ENCODE peak calls at places on chromosomes 13 and 19, in eight cellular contexts. V, R, E, Y, D, N, W and Z are unnamed samples.

GRCh38 chr19:13794388-13794751 is 873 bp upstream of the ZSWIM4 start:
- DNase-seq in D (peak; percentile 96), E (peak; percentile 80), V (no peak), Y (no peak), W (peak; percentile 97), N (peak; percentile 97), R (peak; percentile 96), Z (no peak)

GRCh38 chr13:110109910-110110309 is 197.0 kb downstream of the COL4A1 start:
- DNase-seq in R (peak; percentile 91), N (peak; percentile 93), Y (no peak), V (peak; percentile 52), D (peak; percentile 95), E (no peak), W (peak; percentile 98), Z (no peak)

GRCh38 chr13:39364797-39365468 is 238.1 kb downstream of the LHFPL6 start:
- DNase-seq in W (peak; percentile 41), D (peak; percentile 48), E (no peak), N (peak; percentile 46), V (peak; percentile 39), R (no peak), Y (no peak), Z (no peak)

GRCh38 chr13:24176351-24177101 is 16.0 kb downstream of the SPATA13 start:
- DNase-seq in E (peak; percentile 88), V (no peak), N (peak; percentile 37), Y (no peak), D (no peak), W (no peak), R (no peak), Z (no peak)

GRCh38 chr19:46958542-46958941 is 61.1 kb upstream of the NPAS1 start:
- DNase-seq in D (peak; percentile 52), R (peak; percentile 41), E (peak; percentile 68), N (peak; percentile 39), V (peak; percentile 24), Y (no peak), W (peak; percentile 72), Z (no peak)

GRCh38 chr19:17765069-17765618 is 13.9 kb downstream of the FCHO1 start:
- DNase-seq in E (no peak), N (no peak), D (no peak), W (no peak), V (no peak), R (no peak), Y (no peak), Z (no peak)

GRCh38 chr19:29672933-29673336 is 7.7 kb downstream of the PLEKHF1 start:
- DNase-seq in R (no peak), W (no peak), V (no peak), N (no peak), D (no peak), E (no peak), Y (no peak), Z (peak; percentile 30)

GRCh38 chr19:6059996-6060599 is 50.2 kb downstream of the RFX2 start:
- DNase-seq in D (no peak), W (no peak), Y (no peak), E (no peak), V (no peak), R (no peak), N (no peak), Z (no peak)

GRCh38 chr13:54210397-54211050 is 1181.9 kb downstream of the OLFM4 start:
- DNase-seq in N (no peak), W (no peak), V (peak; percentile 50), E (no peak), R (no peak), D (no peak), Y (no peak), Z (no peak)

GRCh38 chr13:59461411-59461810 is 702.3 kb downstream of the DIAPH3 start:
- DNase-seq in R (no peak), Y (no peak), N (no peak), E (peak; percentile 93), W (no peak), V (no peak), D (no peak), Z (no peak)

GRCh38 chr19:30217461-30217860 is 154.7 kb upstream of the ZNF536 start:
- DNase-seq in N (no peak), W (no peak), Y (no peak), E (no peak), R (no peak), V (no peak), D (no peak), Z (peak; percentile 70)

GRCh38 chr13:106471957-106472543 is 63.4 kb downstream of the EFNB2 start:
- DNase-seq in N (peak; percentile 93), W (peak; percentile 94), D (peak; percentile 91), Y (peak; percentile 44), E (peak; percentile 77), V (peak; percentile 78), R (peak; percentile 77), Z (peak; percentile 49)

GRCh38 chr19:45952691-45953505 is 20.8 kb downstream of the NOVA2 start:
- DNase-seq in W (peak; percentile 71), Y (peak; percentile 80), R (peak; percentile 51), V (peak; percentile 96), N (peak; percentile 10), D (peak; percentile 42), E (no peak), Z (no peak)

GRCh38 chr13:101399365-101399764 is 16.9 kb downstream of the NALCN start:
- DNase-seq in D (peak; percentile 34), W (peak; percentile 36), V (no peak), N (peak; percentile 75), Y (no peak), R (no peak), E (no peak), Z (no peak)

GRCh38 chr13:102779426-102780159 is 6.0 kb upstream of the TEX30 start:
- DNase-seq in D (no peak), N (no peak), W (no peak), R (no peak), E (no peak), Y (no peak), V (no peak), Z (no peak)

GRCh38 chr19:43639507-43640423 is at the start of gene CADM4:
- DNase-seq in N (no peak), D (no peak), Y (peak; percentile 41), W (peak; percentile 17), V (peak; percentile 78), R (no peak), E (no peak), Z (no peak)

GRCh38 chr13:73450583-73450982 is 391.8 kb downstream of the KLF5 start:
- DNase-seq in W (no peak), N (peak; percentile 69), Y (no peak), R (no peak), E (no peak), V (no peak), D (peak; percentile 1), Z (no peak)

DNA sequence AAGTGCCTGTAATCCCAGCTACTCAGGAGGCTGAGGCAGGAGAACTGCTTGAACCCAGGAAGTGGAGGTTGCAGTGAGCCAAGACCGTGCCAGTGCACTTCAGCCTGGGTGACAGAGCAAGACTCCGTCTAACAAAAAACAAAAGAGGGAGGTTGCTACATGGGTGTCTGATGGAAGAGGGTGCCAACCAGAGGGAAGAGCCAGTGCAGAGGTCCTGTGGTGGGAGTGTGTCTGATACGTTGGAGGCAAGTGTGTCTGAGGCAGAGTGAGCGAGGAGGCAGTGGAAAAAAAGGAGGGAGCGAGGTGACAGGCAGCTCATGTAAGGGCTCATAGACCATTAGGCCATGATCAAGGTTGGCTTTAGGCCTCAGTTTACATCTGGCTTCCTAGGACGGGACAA is 6.8 kb downstream of the PDE4A start:
- DNase-seq in V (no peak), W (no peak), D (no peak), R (no peak), E (no peak), N (no peak), Y (no peak), Z (no peak)
- H3K9ac ChIP-seq in V (no peak overlapping the region), W (no peak overlapping the region), D (no peak overlapping the region), R (no peak overlapping the region), E (no peak overlapping the region), N (no peak overlapping the region), Y (no peak overlapping the region), Z (no peak overlapping the region)

GRCh38 chr19:55666343-55667005 is 8.6 kb upstream of the EPN1 start:
- DNase-seq in R (no peak), N (no peak), W (no peak), V (no peak), E (no peak), Y (no peak), D (no peak), Z (no peak)
- H3K4me2 ChIP-seq in R (no peak overlapping the region), N (no peak overlapping the region), W (no peak overlapping the region), V (no peak overlapping the region), E (no peak overlapping the region), Y (no peak overlapping the region), D (no peak overlapping the region), Z (no peak overlapping the region)

DNA sequence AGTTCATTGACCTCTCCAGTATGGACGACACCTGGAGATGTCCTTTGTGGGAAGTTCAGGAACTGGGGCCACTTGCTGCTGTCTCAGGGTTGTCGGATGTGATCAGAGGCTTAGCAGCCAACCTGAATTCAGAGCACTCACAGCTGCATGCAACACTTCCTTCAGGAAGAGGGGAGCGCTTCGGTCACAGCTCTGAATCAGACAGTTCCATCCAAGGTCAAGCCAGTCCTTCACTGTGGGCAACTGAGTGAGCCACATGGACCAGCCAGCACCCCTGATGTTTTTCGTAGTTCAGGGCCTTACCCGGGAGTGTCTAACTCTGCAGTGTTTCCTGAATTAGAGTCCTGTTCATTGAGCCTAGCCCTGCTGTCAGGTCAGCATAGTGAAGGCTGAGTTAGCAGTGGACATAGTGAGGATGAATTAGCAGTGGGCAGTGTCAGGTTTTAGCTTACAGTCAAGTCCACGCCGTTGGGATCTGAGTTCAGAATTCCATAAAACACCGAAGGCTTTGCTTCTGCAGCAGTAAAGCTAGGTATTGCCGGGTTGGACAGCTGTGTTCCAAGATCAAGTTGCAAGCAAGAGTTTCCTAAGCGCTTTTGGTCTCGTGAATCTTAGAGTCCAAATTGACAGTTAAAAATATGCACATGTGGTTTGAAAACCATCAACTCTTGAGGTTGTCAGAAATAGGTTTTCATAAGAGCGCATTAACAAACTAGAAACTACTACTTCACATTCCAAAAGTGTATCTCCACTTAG is 5.1 kb downstream of the ZNF555 start:
- DNase-seq in W (no peak), E (no peak), V (no peak), N (no peak), Y (no peak), R (no peak), D (no peak), Z (peak; percentile 17)
- H3K9ac ChIP-seq in W (no peak overlapping the region), E (no peak overlapping the region), V (no peak overlapping the region), N (no peak overlapping the region), Y (no peak overlapping the region), R (no peak overlapping the region), D (no peak overlapping the region), Z (no peak overlapping the region)

GRCh38 chr13:94972262-94972661 is 259.9 kb upstream of the SOX21 start:
- DNase-seq in Y (no peak), R (no peak), D (no peak), N (no peak), E (no peak), W (no peak), V (no peak), Z (no peak)

GRCh38 chr13:94967183-94968039 is 255.1 kb upstream of the SOX21 start:
- DNase-seq in N (no peak), E (peak; percentile 12), Y (peak; percentile 57), D (no peak), W (peak; percentile 53), V (peak; percentile 85), R (peak; percentile 17), Z (no peak)

GRCh38 chr13:94968757-94969086 is 256.4 kb upstream of the SOX21 start:
- DNase-seq in R (peak; percentile 5), Y (peak; percentile 53), V (no peak), W (no peak), D (no peak), N (no peak), E (no peak), Z (no peak)

GRCh38 chr13:94966380-94966779 is 254.0 kb upstream of the SOX21 start:
- DNase-seq in R (no peak), Y (no peak), N (no peak), W (no peak), D (no peak), E (no peak), V (peak; percentile 52), Z (no peak)

GRCh38 chr13:94968040-94968756 is 255.9 kb upstream of the SOX21 start:
- DNase-seq in E (peak; percentile 6), V (peak; percentile 86), Y (peak; percentile 65), R (peak; percentile 7), N (no peak), W (peak; percentile 24), D (no peak), Z (no peak)
- H3K4me2 ChIP-seq in E (peak overlapping the region; percentile 32), V (peak overlapping the region; percentile 87), Y (peak overlapping the region; percentile 81), R (peak overlapping the region; percentile 44), N (peak overlapping the region; percentile 89), W (no peak overlapping the region), D (peak overlapping the region; percentile 56), Z (no peak overlapping the region)